ENCODE peak calls at places on chromosomes 6 and 20, in five cellular contexts. F is A549, T is HepG2, G is GM12878, W is K562. O is an unnamed sample.

GRCh38 chr6:142763205-142763604 is 181.8 kb downstream of the HIVEP2 start:
- DNase-seq in F (no peak), T (no peak), G (no peak), W (no peak), O (no peak)

GRCh38 chr6:144351741-144352140 is 66.6 kb downstream of the UTRN start:
- DNase-seq in F (no peak), T (no peak), G (no peak), W (no peak), O (no peak)

GRCh38 chr20:39893013-39893685 is 795.9 kb downstream of the MAFB start:
- DNase-seq in F (no peak), T (no peak), G (no peak), W (no peak), O (peak)

GRCh38 chr6:135113855-135114254 is 59.2 kb upstream of the HBS1L start:
- DNase-seq in F (no peak), T (no peak), G (no peak), W (no peak), O (no peak)

GRCh38 chr6:33204415-33205171 is at the start of gene HSD17B8:
- DNase-seq in F (peak), T (peak), G (peak), W (peak), O (peak)

GRCh38 chr20:1813101-1813529 is 82.1 kb upstream of the SIRPA start:
- DNase-seq in F (peak), T (peak), G (no peak), W (no peak), O (no peak)

GRCh38 chr6:106390088-106390487 is 29.6 kb downstream of the CRYBG1 start:
- DNase-seq in F (no peak), T (no peak), G (no peak), W (no peak), O (no peak)

GRCh38 chr20:32780749-32781402 is 18.7 kb downstream of the DNMT3B start:
- DNase-seq in F (no peak), T (no peak), G (no peak), W (no peak), O (peak)

GRCh38 chr6:75049308-75049707 is 156.5 kb downstream of the COL12A1 start:
- DNase-seq in F (no peak), T (no peak), G (no peak), W (no peak), O (no peak)

GRCh38 chr20:5557123-5557522 is 193.1 kb upstream of the SHLD1 start:
- DNase-seq in F (peak), T (peak), G (peak), W (peak), O (peak)

GRCh38 chr6:11585426-11586016 is 48.0 kb downstream of the TMEM170B start:
- DNase-seq in F (peak), T (peak), G (peak), W (peak), O (peak)

GRCh38 chr6:49327575-49327974 is 135.5 kb downstream of the MMUT start:
- DNase-seq in F (no peak), T (no peak), G (no peak), W (no peak), O (no peak)

GRCh38 chr6:49326337-49326736 is 136.7 kb downstream of the MMUT start:
- DNase-seq in F (no peak), T (no peak), G (no peak), W (no peak), O (no peak)

GRCh38 chr6:49328051-49328450 is 135.0 kb downstream of the MMUT start:
- DNase-seq in F (no peak), T (no peak), G (no peak), W (no peak), O (no peak)

GRCh38 chr6:49325901-49326300 is 137.2 kb downstream of the MMUT start:
- DNase-seq in F (no peak), T (no peak), G (no peak), W (no peak), O (no peak)

GRCh38 chr6:49327005-49327404 is 136.0 kb downstream of the MMUT start:
- DNase-seq in F (no peak), T (no peak), G (no peak), W (no peak), O (no peak)
- H3K4me2 ChIP-seq in F (no peak), T (no peak), G (no peak), W (no peak), O (no peak)

GRCh38 chr20:9884666-9885065 is 45.8 kb upstream of the PAK5 start:
- DNase-seq in F (no peak), T (no peak), G (no peak), W (no peak), O (peak)
- TF ChIP-seq JUNB in F (no peak), T (no peak), G (no peak), W (no peak), O (no peak)

DNA sequence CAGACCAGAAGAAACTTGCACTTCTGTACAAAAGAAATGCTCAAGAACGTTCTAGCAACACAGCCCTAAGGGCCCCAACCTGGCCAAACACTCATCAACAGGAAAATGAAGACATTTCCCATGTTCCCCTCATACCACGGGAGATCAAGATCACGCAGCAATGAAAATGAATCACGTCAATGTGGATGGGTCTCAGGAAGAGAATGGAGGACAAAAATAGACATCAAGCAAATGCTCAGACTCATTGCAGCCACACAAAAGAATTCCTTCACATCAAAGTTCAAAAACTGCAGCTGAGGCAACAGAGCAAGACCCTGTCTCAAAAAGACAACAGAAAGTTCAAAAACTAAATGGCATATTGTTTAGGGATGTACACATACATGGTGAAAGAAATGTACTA is 18.1 kb downstream of the ULBP3 start:
- DNase-seq in F (no peak), T (no peak), G (no peak), W (no peak), O (no peak)
- H3K4me2 ChIP-seq in F (no peak), T (no peak), G (no peak), W (no peak), O (no peak)

GRCh38 chr6:24935753-24936152 is at the start of gene RIPOR2:
- DNase-seq in F (no peak), T (no peak), G (no peak), W (no peak), O (peak)

GRCh38 chr6:24943774-24944173 is 8.0 kb upstream of the RIPOR2 start:
- DNase-seq in F (no peak), T (no peak), G (no peak), W (no peak), O (no peak)

GRCh38 chr6:24936641-24937317 is 1.0 kb upstream of the RIPOR2 start:
- DNase-seq in F (no peak), T (no peak), G (peak), W (no peak), O (no peak)

GRCh38 chr6:24945046-24945445 is 9.3 kb upstream of the RIPOR2 start:
- DNase-seq in F (no peak), T (no peak), G (no peak), W (no peak), O (no peak)

GRCh38 chr6:24940311-24940917 is 4.7 kb upstream of the RIPOR2 start:
- DNase-seq in F (no peak), T (no peak), G (no peak), W (no peak), O (no peak)
- TF ChIP-seq JUNB in F (no peak), T (no peak), G (peak), W (no peak), O (no peak)

GRCh38 chr20:63024573-63025392 is 18.0 kb upstream of the BHLHE23 start:
- DNase-seq in F (no peak), T (no peak), G (no peak), W (no peak), O (peak)
- H3K4me2 ChIP-seq in F (no peak), T (no peak), G (no peak), W (no peak), O (no peak)

GRCh38 chr6:139568956-139569538 is 194.6 kb upstream of the CITED2 start:
- DNase-seq in F (no peak), T (no peak), G (no peak), W (no peak), O (no peak)

GRCh38 chr6:139570166-139570565 is 195.7 kb upstream of the CITED2 start:
- DNase-seq in F (no peak), T (no peak), G (no peak), W (no peak), O (no peak)

GRCh38 chr6:139572001-139572400 is 197.6 kb upstream of the CITED2 start:
- DNase-seq in F (no peak), T (no peak), G (no peak), W (no peak), O (no peak)

GRCh38 chr6:139568157-139568955 is 193.9 kb upstream of the CITED2 start:
- DNase-seq in F (no peak), T (no peak), G (no peak), W (no peak), O (no peak)

GRCh38 chr6:139569561-139569960 is 195.1 kb upstream of the CITED2 start:
- DNase-seq in F (no peak), T (no peak), G (no peak), W (no peak), O (no peak)
- TF ChIP-seq JUNB in F (no peak), T (no peak), G (no peak), W (no peak), O (no peak)

GRCh38 chr6:23114812-23115504 is 545.6 kb downstream of the HDGFL1 start:
- DNase-seq in F (no peak), T (no peak), G (no peak), W (no peak), O (no peak)
- H3K4me2 ChIP-seq in F (no peak), T (no peak), G (no peak), W (no peak), O (no peak)

DNA sequence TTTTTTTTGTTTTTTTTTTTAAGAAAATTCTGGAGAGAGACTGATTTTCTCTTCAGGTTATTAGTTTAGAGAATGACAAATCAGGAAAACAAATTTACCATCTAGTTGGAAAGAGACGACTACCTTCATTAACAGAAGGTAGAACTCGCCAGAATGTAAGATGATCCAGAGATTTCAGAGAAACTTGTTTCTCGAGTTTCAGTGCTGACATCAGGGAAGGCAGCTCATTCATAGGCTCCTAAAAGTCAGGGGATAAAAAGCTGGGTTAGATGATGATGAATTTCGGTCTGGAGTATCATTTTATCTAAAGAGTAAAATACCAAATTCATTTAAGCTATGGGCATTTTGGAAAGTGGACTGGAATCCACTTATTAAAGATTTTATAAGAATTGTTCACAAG is 27.9 kb downstream of the ZNF334 start:
- DNase-seq in F (no peak), T (no peak), G (no peak), W (no peak), O (peak)
- TF ChIP-seq JUNB in F (no peak), T (no peak), G (no peak), W (no peak), O (no peak)

O was measured in GM23338.